ENCODE peak calls at places on chromosomes 4 and X, in seven cellular contexts. Z is esophagus squamous epithelium, O is left ventricle myocardium inferior, W is lower lobe of right lung, C is sigmoid colon, A is PC-3, L is psoas muscle. Y is an unnamed sample.

GRCh38 chr4:94758700-94759399 is 1.1 kb downstream of the BMPR1B start:
- DNase-seq in A (peak; percentile 36), L (no peak), C (no peak), O (no peak), Z (no peak), W (no peak), Y (no peak)

GRCh38 chrX:1450381-1451161 is 2.1 kb downstream of the ASMTL start:
- DNase-seq in A (no peak), Z (no peak), C (peak; percentile 54), L (no peak), O (no peak), W (no peak), Y (peak; percentile 18)

GRCh38 chr4:158347596-158347995 is 137.3 kb downstream of the TMEM144 start:
- DNase-seq in W (no peak), A (no peak), Z (no peak), O (no peak), C (no peak), L (no peak), Y (no peak)

GRCh38 chr4:115110191-115111166 is 2.9 kb downstream of the NDST4 start:
- DNase-seq in A (peak; percentile 71), O (no peak), W (no peak), L (no peak), Z (no peak), C (no peak), Y (no peak)

GRCh38 chr4:146105464-146105863 is 70.1 kb upstream of the LSM6 start:
- DNase-seq in W (no peak), L (no peak), Z (no peak), O (no peak), C (no peak), A (no peak), Y (no peak)

GRCh38 chrX:103397707-103398106 is 21.4 kb downstream of the BEX3 start:
- DNase-seq in W (no peak), C (no peak), A (no peak), O (no peak), L (no peak), Z (no peak), Y (no peak)

GRCh38 chrX:906586-906985 is 276.0 kb downstream of the SHOX start:
- DNase-seq in W (no peak), L (no peak), A (no peak), O (no peak), Z (no peak), C (no peak), Y (no peak)

GRCh38 chr4:41057456-41057855 is 156.9 kb downstream of the APBB2 start:
- DNase-seq in W (no peak), Z (no peak), C (no peak), L (no peak), O (no peak), A (peak; percentile 10), Y (no peak)

GRCh38 chrX:100477949-100478348 is 67.9 kb upstream of the PCDH19 start:
- DNase-seq in L (no peak), A (no peak), W (no peak), C (no peak), Z (no peak), O (no peak), Y (no peak)

GRCh38 chr4:99809326-99809725 is 7.3 kb upstream of the DAPP1 start:
- DNase-seq in L (no peak), C (no peak), A (no peak), O (no peak), Z (no peak), W (no peak), Y (no peak)

GRCh38 chr4:26791346-26791745 is 69.3 kb upstream of the STIM2 start:
- DNase-seq in A (no peak), L (no peak), Z (no peak), O (no peak), C (no peak), W (no peak), Y (no peak)

GRCh38 chr4:74623041-74623440 is 171.3 kb downstream of the BTC start:
- DNase-seq in O (no peak), C (no peak), Z (no peak), A (peak; percentile 77), W (no peak), L (no peak), Y (no peak)

GRCh38 chr4:110049951-110050925 is 137.6 kb downstream of the EGF start:
- DNase-seq in C (no peak), A (peak; percentile 55), L (no peak), W (no peak), O (no peak), Z (no peak), Y (peak; percentile 42)

GRCh38 chr4:69995526-69996016 is at the start of gene STATH:
- DNase-seq in Z (no peak), L (no peak), W (no peak), A (no peak), C (no peak), O (no peak), Y (no peak)

GRCh38 chr4:10080874-10081606 is 35.6 kb downstream of the WDR1 start:
- DNase-seq in Z (no peak), O (no peak), A (no peak), L (peak; percentile 34), W (peak; percentile 36), C (peak; percentile 52), Y (no peak)

GRCh38 chrX:14409341-14409740 is 120.0 kb upstream of the GLRA2 start:
- DNase-seq in W (no peak), A (peak; percentile 82), L (no peak), O (no peak), Z (no peak), C (no peak), Y (no peak)

GRCh38 chr4:97531351-97531750 is 611.9 kb downstream of the STPG2 start:
- DNase-seq in O (no peak), W (no peak), A (no peak), Z (no peak), L (no peak), C (no peak), Y (no peak)

GRCh38 chr4:38819569-38819968 is 15.0 kb upstream of the TLR1 start:
- DNase-seq in O (no peak), W (no peak), L (no peak), Z (no peak), C (no peak), A (peak; percentile 70), Y (no peak)

GRCh38 chrX:1178580-1179057 is 33.8 kb downstream of the CRLF2 start:
- DNase-seq in L (no peak), C (no peak), W (no peak), Z (no peak), A (peak; percentile 40), O (no peak), Y (no peak)

GRCh38 chrX:10187421-10187820 is 30.6 kb downstream of the CLCN4 start:
- DNase-seq in O (no peak), Z (no peak), C (no peak), W (no peak), A (no peak), L (peak; percentile 34), Y (no peak)

GRCh38 chrX:10189317-10190268 is 32.8 kb downstream of the CLCN4 start:
- DNase-seq in C (peak; percentile 89), L (peak; percentile 76), O (peak; percentile 49), W (peak; percentile 59), A (peak; percentile 86), Z (no peak), Y (peak; percentile 78)

GRCh38 chrX:10193587-10193986 is 36.8 kb downstream of the CLCN4 start:
- DNase-seq in W (no peak), Z (no peak), L (no peak), A (no peak), O (no peak), C (no peak), Y (no peak)

GRCh38 chrX:10186355-10186754 is 29.6 kb downstream of the CLCN4 start:
- DNase-seq in L (peak; percentile 51), Z (no peak), O (no peak), W (no peak), A (no peak), C (no peak), Y (no peak)

DNA sequence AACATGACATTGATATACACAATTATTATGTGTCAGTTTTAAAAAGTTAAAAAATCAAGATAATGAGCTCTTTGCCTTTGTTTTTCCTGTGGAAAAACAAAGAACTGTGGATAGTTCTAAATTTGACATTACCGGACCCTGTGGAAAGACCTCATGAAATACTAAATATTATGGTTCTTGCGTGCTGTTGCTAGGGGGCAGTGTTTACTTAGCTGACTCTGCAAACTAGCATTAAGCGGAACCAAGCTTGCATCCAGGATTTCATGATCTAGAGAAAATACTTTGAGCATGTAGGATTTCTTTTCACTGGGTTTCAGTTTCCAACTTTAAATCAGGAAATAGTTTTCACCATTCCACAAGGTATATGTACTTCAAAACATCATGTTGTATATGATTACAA is 33.6 kb downstream of the CLCN4 start:
- DNase-seq in A (peak; percentile 77), Z (no peak), O (no peak), W (no peak), C (no peak), L (no peak), Y (no peak)
- TF ChIP-seq CTCF in A (peak; percentile 65), Z (peak; percentile 50), O (peak; percentile 60), W (peak; percentile 38), C (peak; percentile 45), L (peak; percentile 50), Y (peak; percentile 54)

GRCh38 chrX:154918060-154918483 is 31.9 kb downstream of the F8A1 start:
- DNase-seq in C (peak; percentile 86), L (peak; percentile 52), O (peak; percentile 19), A (peak; percentile 84), Z (no peak), W (no peak), Y (peak; percentile 63)
- H3K4me3 ChIP-seq in C (no peak overlapping the region), L (peak overlapping the region; percentile 22), O (peak overlapping the region; percentile 41), A (peak overlapping the region; percentile 34), Z (no peak overlapping the region), W (no peak overlapping the region), Y (no peak overlapping the region)

GRCh38 chr4:161702287-161702686 is 461.5 kb downstream of the FSTL5 start:
- DNase-seq in W (no peak), A (peak; percentile 16), O (no peak), L (no peak), C (no peak), Z (no peak), Y (no peak)

GRCh38 chr4:161704040-161704439 is 459.8 kb downstream of the FSTL5 start:
- DNase-seq in Z (no peak), W (no peak), O (no peak), C (no peak), A (no peak), L (no peak), Y (no peak)

GRCh38 chr4:161704653-161705052 is 459.1 kb downstream of the FSTL5 start:
- DNase-seq in Z (no peak), A (no peak), W (no peak), C (no peak), L (no peak), O (no peak), Y (no peak)
- TF ChIP-seq CTCF in Z (no peak), A (peak; percentile 13), W (no peak), C (no peak), L (no peak), O (no peak), Y (no peak)

DNA sequence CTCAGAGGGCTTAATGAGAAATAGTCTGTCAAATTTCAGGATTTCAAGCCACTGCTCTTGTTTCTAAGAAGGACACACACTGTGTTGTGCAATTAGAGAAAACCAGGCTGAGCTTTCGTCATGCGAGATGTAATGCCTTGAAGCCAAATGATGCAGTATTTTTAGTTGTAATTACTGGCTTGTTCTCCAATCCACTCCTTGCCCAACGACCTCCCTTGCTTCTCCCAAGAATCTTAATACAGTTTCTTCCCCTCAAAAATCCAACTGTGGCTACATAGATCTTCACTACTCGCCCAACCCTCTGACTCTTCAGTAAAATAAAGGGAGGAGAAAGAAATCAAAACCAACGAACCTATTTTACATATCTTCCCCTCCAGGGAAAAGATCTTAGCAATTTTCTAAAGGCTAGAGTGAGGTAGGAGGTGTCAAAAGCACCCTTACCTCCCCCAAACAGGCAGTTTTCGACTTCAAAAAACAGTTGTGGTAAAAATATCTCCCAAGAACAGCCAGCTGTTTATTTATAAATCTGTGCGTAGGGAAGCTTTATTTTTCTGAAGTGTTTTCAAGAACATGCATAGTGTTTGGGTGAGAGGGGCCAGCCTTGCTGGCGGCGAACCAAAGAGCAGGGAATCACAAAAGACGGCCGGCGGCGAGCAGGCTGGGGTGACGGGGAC is 68.7 kb downstream of the MGST2 start:
- DNase-seq in C (peak; percentile 79), L (no peak), O (no peak), W (no peak), Z (no peak), A (no peak), Y (peak; percentile 74)
- H3K4me3 ChIP-seq in C (peak overlapping the region; percentile 58), L (peak overlapping the region; percentile 68), O (peak overlapping the region; percentile 66), W (peak overlapping the region; percentile 50), Z (peak overlapping the region; percentile 51), A (peak overlapping the region; percentile 60), Y (peak overlapping the region; percentile 56)